ENCODE peak calls at places on chromosome 5, in four cellular contexts. D is upper lobe of left lung, N is left lung, S is HCT116. Z is an unnamed sample.

GRCh38 chr5:61651202-61651601 is 319.1 kb downstream of the ZSWIM6 start:
- DNase-seq in D (no peak), N (no peak), S (no peak), Z (no peak)

GRCh38 chr5:113367586-113367985 is 67.2 kb downstream of the TSSK1B start:
- DNase-seq in D (no peak), N (no peak), S (no peak), Z (no peak)

GRCh38 chr5:171747061-171747859 is 38.4 kb upstream of the SMIM23 start:
- DNase-seq in D (no peak), N (no peak), S (no peak), Z (no peak)

GRCh38 chr5:103027267-103027666 is 92.7 kb downstream of the GIN1 start:
- DNase-seq in D (no peak), N (no peak), S (no peak), Z (no peak)

GRCh38 chr5:141040763-141041426 is 10.3 kb upstream of the PCDHB1 start:
- DNase-seq in D (peak), N (peak), S (peak), Z (peak)

GRCh38 chr5:126837907-126838539 is 61.1 kb downstream of the LMNB1 start:
- DNase-seq in D (no peak), N (no peak), S (no peak), Z (peak)

GRCh38 chr5:150583541-150584225 is 56.8 kb upstream of the SYNPO start:
- DNase-seq in D (no peak), N (peak), S (no peak), Z (no peak)

GRCh38 chr5:35188041-35188457 is 42.2 kb downstream of the PRLR start:
- DNase-seq in D (no peak), N (no peak), S (no peak), Z (no peak)

GRCh38 chr5:151469992-151470391 is 22.6 kb downstream of the SLC36A1 start:
- DNase-seq in D (no peak), N (no peak), S (no peak), Z (no peak)

GRCh38 chr5:132483661-132484385 is 6.8 kb downstream of the IRF1 start:
- DNase-seq in D (no peak), N (no peak), S (no peak), Z (no peak)

GRCh38 chr5:177134653-177135225 is 1.2 kb downstream of the NSD1 start:
- DNase-seq in D (no peak), N (no peak), S (no peak), Z (no peak)

GRCh38 chr5:159833846-159834245 is 82.4 kb upstream of the ADRA1B start:
- DNase-seq in D (no peak), N (no peak), S (no peak), Z (peak)

GRCh38 chr5:108634951-108635288 is 112.8 kb upstream of the FER start:
- DNase-seq in D (no peak), N (no peak), S (no peak), Z (no peak)

GRCh38 chr5:113686599-113686998 is 173.1 kb downstream of the YTHDC2 start:
- DNase-seq in D (no peak), N (no peak), S (no peak), Z (no peak)

GRCh38 chr5:142816577-142816976 is 46.4 kb downstream of the ARHGAP26 start:
- DNase-seq in D (no peak), N (peak), S (no peak), Z (peak)

GRCh38 chr5:154741415-154741814 is 13.8 kb upstream of the LARP1 start:
- DNase-seq in D (no peak), N (no peak), S (no peak), Z (no peak)

GRCh38 chr5:90657788-90658187 is 99.2 kb downstream of the ADGRV1 start:
- DNase-seq in D (no peak), N (no peak), S (no peak), Z (no peak)

GRCh38 chr5:73300520-73301207 is 127.7 kb downstream of the TMEM174 start:
- DNase-seq in D (no peak), N (no peak), S (no peak), Z (no peak)
- H3K4me3 ChIP-seq in D (no peak), N (no peak), S (no peak), Z (no peak)

GRCh38 chr5:162786234-162786633 is 651.2 kb upstream of the CCNG1 start:
- DNase-seq in D (no peak), N (no peak), S (no peak), Z (peak)
- TF ChIP-seq CTCF in D (no peak), N (no peak), S (no peak), Z (no peak)

GRCh38 chr5:106853266-106853665 is 817.5 kb downstream of the EFNA5 start:
- DNase-seq in D (no peak), N (no peak), S (no peak), Z (no peak)
- H3K4me3 ChIP-seq in D (no peak), N (no peak), S (no peak), Z (no peak)

DNA sequence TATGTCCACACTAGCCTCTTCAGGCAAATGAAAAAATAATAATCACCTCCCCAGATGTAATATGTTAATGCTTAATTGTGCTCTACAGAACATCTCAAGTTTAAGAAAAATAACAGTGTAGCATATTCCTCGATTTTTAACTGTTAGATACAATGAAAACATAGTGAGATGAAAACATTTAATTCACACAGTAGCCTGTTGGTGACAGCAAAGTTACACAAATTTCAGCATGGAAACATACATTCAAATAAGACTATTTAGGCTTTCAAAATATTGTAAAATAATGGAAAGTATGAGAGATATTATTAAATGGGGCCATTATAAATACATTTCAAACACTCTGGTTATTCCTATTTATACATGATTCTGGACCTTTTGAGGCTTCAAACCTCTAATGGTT is 543.1 kb downstream of the MAT2B start:
- DNase-seq in D (no peak), N (no peak), S (no peak), Z (peak)
- TF ChIP-seq CTCF in D (no peak), N (no peak), S (no peak), Z (peak)

GRCh38 chr5:156380846-156381245 is 53.9 kb downstream of the SGCD start:
- DNase-seq in D (no peak), N (no peak), S (no peak), Z (peak)

GRCh38 chr5:156376751-156377150 is 49.8 kb downstream of the SGCD start:
- DNase-seq in D (no peak), N (no peak), S (no peak), Z (no peak)

GRCh38 chr5:156378159-156378558 is 51.2 kb downstream of the SGCD start:
- DNase-seq in D (no peak), N (no peak), S (no peak), Z (no peak)

GRCh38 chr5:156379198-156379597 is 52.2 kb downstream of the SGCD start:
- DNase-seq in D (no peak), N (no peak), S (no peak), Z (no peak)

DNA sequence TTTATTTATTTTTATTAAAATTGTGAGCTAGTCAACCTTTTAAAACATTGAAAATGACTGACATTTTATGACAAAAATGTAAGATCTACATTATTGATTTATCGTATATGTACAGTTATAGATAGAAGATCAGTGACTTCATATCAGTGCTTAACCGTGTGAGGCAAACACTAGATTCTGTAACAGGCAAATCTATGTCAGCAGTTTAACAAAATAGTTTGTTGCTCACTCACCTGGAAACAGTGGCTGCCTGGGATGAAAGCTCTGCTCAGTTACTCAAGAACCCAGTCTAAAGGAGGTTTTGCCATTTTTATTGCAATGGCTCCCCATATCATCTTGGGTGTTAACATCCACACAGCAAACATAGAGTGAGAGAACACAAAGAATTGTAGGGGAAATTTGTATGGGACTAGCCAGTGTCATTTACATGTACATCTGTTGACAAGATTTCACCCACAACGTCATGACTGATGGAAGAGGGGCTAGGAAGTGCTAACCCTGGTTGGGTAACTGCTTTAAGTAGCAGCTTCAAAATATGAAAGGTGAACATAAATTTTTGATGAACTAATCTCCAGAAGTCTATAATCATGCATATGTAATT is 49.0 kb downstream of the SGCD start:
- DNase-seq in D (no peak), N (no peak), S (no peak), Z (no peak)
- H3K4me3 ChIP-seq in D (no peak), N (no peak), S (no peak), Z (no peak)

DNA sequence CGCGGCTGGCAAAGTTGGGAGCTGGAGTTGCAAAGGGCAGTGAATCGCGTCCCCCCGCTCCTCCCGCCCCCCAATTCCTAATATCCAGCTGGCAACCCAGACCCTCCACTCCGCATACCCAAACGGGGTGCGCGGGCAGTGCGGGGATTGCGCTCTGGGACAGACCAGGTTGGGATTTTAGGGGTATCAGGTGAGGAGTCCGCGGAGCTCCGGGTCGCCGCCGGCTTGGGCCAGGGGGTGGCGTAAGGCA is 553 bp downstream of the IQGAP2 start:
- DNase-seq in D (peak), N (no peak), S (no peak), Z (no peak)
- TF ChIP-seq CTCF in D (peak), N (no peak), S (no peak), Z (no peak)

GRCh38 chr5:147509041-147509709 is 693 bp downstream of the DPYSL3 start:
- DNase-seq in D (peak), N (peak), S (no peak), Z (peak)
- H3K4me3 ChIP-seq in D (peak), N (peak), S (peak), Z (peak)

DNA sequence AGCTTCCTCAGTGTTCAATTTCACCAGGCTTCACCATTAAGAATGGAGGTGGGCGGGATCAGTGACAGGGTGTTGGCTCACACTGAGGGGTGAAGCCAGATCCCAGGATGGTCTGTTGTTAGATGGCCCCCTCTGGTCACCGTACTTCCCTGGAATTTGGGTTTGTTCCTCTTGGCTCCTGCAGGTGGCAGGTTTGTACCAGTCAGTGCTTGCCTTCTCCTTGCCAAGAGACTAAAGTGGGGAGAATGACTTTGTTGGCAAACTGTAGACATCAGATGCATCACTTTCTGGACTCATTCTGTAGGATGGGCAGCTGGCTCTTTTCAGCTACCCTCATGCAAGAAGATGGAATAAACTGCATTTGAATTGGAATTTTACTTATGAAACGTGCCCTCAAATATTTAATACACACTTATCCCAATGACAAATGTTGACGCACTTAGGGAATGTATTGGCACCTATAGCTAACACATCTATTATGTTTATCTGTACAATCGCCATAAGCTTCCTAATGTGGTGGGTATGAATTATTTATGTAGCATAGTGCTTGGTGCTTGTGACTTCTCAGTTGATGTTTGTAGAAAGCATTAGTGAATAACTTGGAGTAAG is 31.4 kb upstream of the ANKRD55 start:
- DNase-seq in D (no peak), N (no peak), S (peak), Z (peak)
- TF ChIP-seq CTCF in D (peak), N (peak), S (peak), Z (peak)

GRCh38 chr5:168329302-168329701 is 37.9 kb downstream of the WWC1 start:
- DNase-seq in D (no peak), N (no peak), S (no peak), Z (no peak)
- H3K4me3 ChIP-seq in D (no peak), N (no peak), S (no peak), Z (no peak)

GRCh38 chr5:42896523-42896922 is 84.8 kb upstream of the SELENOP start:
- DNase-seq in D (no peak), N (no peak), S (no peak), Z (no peak)

GRCh38 chr5:42889311-42889933 is 77.7 kb upstream of the SELENOP start:
- DNase-seq in D (no peak), N (peak), S (peak), Z (peak)

GRCh38 chr5:42888771-42889170 is 77.1 kb upstream of the SELENOP start:
- DNase-seq in D (no peak), N (no peak), S (no peak), Z (no peak)

GRCh38 chr5:42898760-42899159 is 87.1 kb upstream of the SELENOP start:
- DNase-seq in D (no peak), N (no peak), S (no peak), Z (no peak)

DNA sequence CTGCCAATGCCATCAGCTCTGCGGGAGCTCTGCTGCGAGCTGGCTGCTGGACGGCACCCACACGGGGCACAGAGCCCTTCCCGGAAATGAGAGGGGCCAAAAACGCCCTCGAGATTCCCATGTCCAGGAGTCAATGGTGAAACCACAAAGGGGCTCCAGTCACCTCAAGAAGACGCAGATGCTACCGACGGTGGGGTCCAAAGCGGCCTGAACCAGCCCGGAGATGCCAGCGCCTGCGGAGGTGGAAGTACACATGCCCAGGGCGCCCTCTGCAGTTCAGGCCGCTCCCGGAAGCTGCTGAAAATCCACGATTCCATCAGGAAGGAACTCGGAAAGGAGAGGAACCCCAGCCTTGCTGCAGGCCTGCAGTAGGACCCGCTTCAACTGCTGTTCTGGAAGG is 82.4 kb upstream of the SELENOP start:
- DNase-seq in D (peak), N (no peak), S (no peak), Z (no peak)
- TF ChIP-seq CTCF in D (no peak), N (no peak), S (peak), Z (peak)

Z was measured in fibroblast of mammary gland.